ENCODE peak calls at places on chromosome 9, in five cellular contexts. V, N, G, I and P are unnamed samples.

GRCh38 chr9:128713941-128714573 is 9.9 kb downstream of the ZDHHC12 start:
- DNase-seq in I (peak), G (no peak), N (no peak), V (no peak), P (no peak)

GRCh38 chr9:95383198-95383673 is 65.7 kb upstream of the FANCC start:
- DNase-seq in V (peak), I (no peak), G (no peak), N (peak), P (no peak)

GRCh38 chr9:120640380-120640779 is 60.4 kb upstream of the CDK5RAP2 start:
- DNase-seq in V (no peak), I (no peak), G (no peak), N (no peak), P (no peak)

GRCh38 chr9:130181645-130182044 is 9.4 kb downstream of the NCS1 start:
- DNase-seq in N (no peak), V (no peak), G (no peak), I (no peak), P (no peak)

GRCh38 chr9:100082786-100083185 is 16.0 kb downstream of the ERP44 start:
- DNase-seq in N (no peak), I (no peak), G (no peak), V (no peak), P (no peak)

GRCh38 chr9:75451505-75451904 is 363.2 kb downstream of the OSTF1 start:
- DNase-seq in N (no peak), V (no peak), G (peak), I (peak), P (no peak)

GRCh38 chr9:88307136-88307535 is 81.1 kb upstream of the SPIN1 start:
- DNase-seq in I (peak), V (no peak), G (no peak), N (no peak), P (no peak)

GRCh38 chr9:77464591-77465125 is 183.5 kb downstream of the GNA14 start:
- DNase-seq in I (no peak), N (no peak), G (no peak), V (no peak), P (no peak)

GRCh38 chr9:121768416-121769015 is 117.1 kb downstream of the DAB2IP start:
- DNase-seq in N (no peak), I (no peak), V (no peak), G (no peak), P (no peak)

GRCh38 chr9:70257991-70258691 is 637 bp upstream of the SMC5 start:
- DNase-seq in I (no peak), G (no peak), N (peak), V (no peak), P (peak)

GRCh38 chr9:114621975-114622609 is 11.0 kb downstream of the TMEM268 start:
- DNase-seq in N (no peak), I (no peak), V (peak), G (no peak), P (peak)

GRCh38 chr9:113483676-113484257 is 20.2 kb downstream of the RGS3 start:
- DNase-seq in V (no peak), N (no peak), G (peak), I (no peak), P (no peak)

GRCh38 chr9:130432362-130432761 is 12.4 kb upstream of the ASS1 start:
- DNase-seq in V (peak), G (no peak), I (peak), N (no peak), P (no peak)

GRCh38 chr9:114696814-114697544 is 15.0 kb upstream of the TEX48 start:
- DNase-seq in G (no peak), I (no peak), V (no peak), N (no peak), P (no peak)

GRCh38 chr9:6230037-6230778 is 14.6 kb downstream of the IL33 start:
- DNase-seq in G (no peak), V (no peak), I (no peak), N (no peak), P (no peak)

GRCh38 chr9:94991961-94992907 is 265.7 kb downstream of the AOPEP start:
- DNase-seq in V (no peak), I (no peak), G (no peak), N (no peak), P (no peak)

GRCh38 chr9:16828335-16829281 is 41.9 kb downstream of the BNC2 start:
- DNase-seq in G (peak), V (no peak), I (peak), N (no peak), P (peak)

GRCh38 chr9:114096041-114096511 is 3.0 kb downstream of the KIF12 start:
- DNase-seq in N (no peak), G (no peak), I (no peak), V (peak), P (no peak)

GRCh38 chr9:33480094-33480493 is 6.4 kb upstream of the NOL6 start:
- DNase-seq in N (no peak), G (no peak), V (no peak), I (no peak), P (no peak)

GRCh38 chr9:33748633-33749304 is 46.6 kb upstream of the PRSS3 start:
- DNase-seq in G (no peak), I (no peak), N (no peak), V (no peak), P (no peak)

GRCh38 chr9:126617003-126617739 is 3.4 kb downstream of the LMX1B start:
- DNase-seq in V (no peak), I (no peak), G (no peak), N (no peak), P (no peak)

GRCh38 chr9:15505927-15506326 is 4.8 kb downstream of the PSIP1 start:
- DNase-seq in I (no peak), V (no peak), N (no peak), G (no peak), P (no peak)

GRCh38 chr9:112728401-112728800 is 10.5 kb upstream of the INIP start:
- DNase-seq in V (no peak), I (no peak), N (no peak), G (no peak), P (no peak)

GRCh38 chr9:120477534-120478001 is 102.4 kb downstream of the CDK5RAP2 start:
- DNase-seq in N (peak), G (peak), V (peak), I (peak), P (peak)

GRCh38 chr9:87122947-87123685 is 175.8 kb upstream of the GAS1 start:
- DNase-seq in V (no peak), I (no peak), N (no peak), G (no peak), P (no peak)

GRCh38 chr9:134813841-134814240 is 66.8 kb upstream of the FCN2 start:
- DNase-seq in V (no peak), I (no peak), G (no peak), N (no peak), P (no peak)

GRCh38 chr9:134808393-134808792 is 72.2 kb upstream of the FCN2 start:
- DNase-seq in G (no peak), N (no peak), V (no peak), I (no peak), P (no peak)

GRCh38 chr9:134811673-134812668 is 68.6 kb upstream of the FCN2 start:
- DNase-seq in N (no peak), V (no peak), G (no peak), I (no peak), P (no peak)

GRCh38 chr9:134809296-134809695 is 71.3 kb upstream of the FCN2 start:
- DNase-seq in N (no peak), I (no peak), G (no peak), V (no peak), P (no peak)

DNA sequence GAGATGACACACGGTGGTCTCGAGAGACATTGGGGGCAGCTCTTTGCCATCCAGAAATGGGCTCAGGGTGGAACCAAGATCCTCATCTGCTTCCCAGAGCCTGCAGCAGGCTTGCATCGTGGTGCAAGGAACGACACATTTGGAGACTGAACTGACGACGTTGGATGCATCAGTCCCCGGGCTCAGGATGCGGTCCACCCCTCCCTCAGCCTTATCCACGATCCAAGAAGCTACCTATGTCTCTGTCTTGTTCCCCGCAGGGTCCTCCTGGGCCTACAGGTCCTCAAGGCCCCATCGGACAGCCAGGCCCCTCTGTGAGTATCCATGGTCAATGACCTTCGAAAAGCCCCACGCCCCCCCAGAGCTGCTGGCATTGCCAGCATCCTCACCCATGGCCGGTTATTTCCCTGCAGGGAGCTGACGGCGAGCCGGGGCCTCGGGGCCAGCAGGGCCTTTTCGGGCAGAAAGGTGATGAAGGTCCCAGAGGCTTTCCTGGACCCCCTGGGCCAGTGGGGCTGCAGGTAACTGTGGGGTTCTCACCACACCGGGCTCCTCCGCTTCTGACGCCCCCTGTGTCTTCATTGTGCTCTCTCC is 69.4 kb upstream of the FCN2 start:
- DNase-seq in G (no peak), V (no peak), I (no peak), N (no peak), P (no peak)
- H3K27ac ChIP-seq in G (no peak), V (no peak), I (no peak), N (no peak), P (no peak)

DNA sequence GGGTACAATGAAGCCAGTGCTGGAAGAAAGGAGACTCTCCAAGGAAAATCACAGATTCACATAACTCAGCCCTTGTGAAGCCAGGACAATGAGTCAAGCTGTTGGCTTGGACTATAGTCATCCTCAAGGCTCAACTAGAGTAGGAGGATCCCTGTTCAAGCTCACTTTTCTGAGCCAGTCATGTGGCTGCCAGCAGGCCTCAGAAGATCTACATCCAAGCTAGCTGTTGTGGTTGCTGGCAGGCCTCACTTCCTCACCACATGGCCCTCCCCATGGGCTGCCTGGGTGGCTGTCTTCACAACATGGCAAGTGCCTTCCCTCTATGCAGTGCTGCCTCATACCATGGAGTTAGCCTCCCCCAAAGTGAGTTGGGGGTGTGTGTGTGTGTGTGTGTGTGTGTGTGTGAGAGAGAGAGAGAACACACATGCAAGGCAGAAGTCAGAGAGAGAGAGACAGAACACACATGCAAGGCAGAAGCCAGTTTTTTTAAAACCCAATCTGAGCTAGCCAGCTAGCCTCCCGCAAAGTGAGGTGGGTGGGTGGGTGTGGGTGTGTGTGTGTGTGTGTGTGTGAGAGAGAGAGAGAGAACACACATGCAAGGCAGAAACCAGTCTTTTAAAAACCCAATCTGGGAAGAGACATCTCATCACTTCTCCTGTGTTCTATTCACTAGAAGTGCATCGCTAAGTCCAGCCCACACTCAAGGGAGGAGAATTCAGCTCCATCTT is 17.1 kb downstream of the SCAI start:
- DNase-seq in I (peak), N (no peak), G (peak), V (no peak), P (peak)
- TF ChIP-seq POLR2A in I (no peak), N (no peak), G (no peak), V (no peak), P (peak)

DNA sequence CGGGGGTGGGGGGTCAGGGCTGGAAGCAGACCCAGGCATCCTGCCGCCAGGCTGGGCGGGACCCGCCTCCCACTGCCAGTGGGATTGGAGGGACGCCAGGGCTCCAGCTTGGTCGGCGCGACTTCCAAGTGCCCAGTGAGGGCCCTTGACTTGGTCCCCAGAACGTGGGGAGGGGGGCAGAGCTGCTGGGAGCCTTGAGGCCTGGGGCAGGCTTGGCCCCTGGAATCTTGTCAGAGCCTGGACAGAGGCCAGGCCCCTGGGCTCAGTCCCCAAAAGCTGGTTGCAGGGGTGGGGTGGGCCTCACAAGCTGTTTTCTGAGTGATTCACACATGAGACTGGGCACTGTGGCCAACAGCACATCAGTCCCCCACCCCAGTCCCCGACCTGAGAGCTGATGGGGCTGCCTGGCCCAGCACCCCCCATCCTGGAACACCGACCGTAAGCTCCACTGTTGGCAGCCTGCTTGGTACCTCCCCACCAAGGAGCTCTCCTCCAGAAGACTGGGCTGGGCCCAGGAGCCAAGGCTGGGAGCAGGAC is 528 bp downstream of the CLIC3 start:
- DNase-seq in N (no peak), I (no peak), V (no peak), G (no peak), P (peak)
- H3K4me3 ChIP-seq in N (peak), I (peak), V (peak), G (no peak), P (no peak)

DNA sequence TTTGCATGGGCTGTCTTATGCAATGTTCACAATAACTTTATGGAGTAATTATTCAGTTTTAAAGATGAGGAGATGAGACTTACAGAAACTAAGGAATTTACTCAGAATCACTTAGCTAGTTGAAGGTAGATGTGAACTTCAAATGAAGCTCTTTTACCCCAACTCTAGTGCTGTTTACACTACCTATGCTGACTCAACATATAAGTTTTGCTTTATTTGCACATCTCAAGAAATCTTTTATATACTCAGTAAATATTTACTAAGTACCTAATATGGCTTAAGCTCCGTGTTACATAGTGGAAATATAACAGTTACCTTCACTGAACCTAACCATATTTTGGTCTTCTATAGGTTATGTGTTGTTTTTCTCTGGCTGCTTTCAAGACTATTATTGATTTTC is 293.2 kb downstream of the ANXA1 start:
- DNase-seq in G (no peak), I (no peak), N (no peak), V (no peak), P (no peak)
- H3K27ac ChIP-seq in G (no peak), I (peak), N (no peak), V (no peak), P (no peak)

GRCh38 chr9:69120380-69121154 is 53.5 kb upstream of the TJP2 start:
- DNase-seq in I (peak), G (no peak), N (peak), V (peak), P (no peak)
- TF ChIP-seq POLR2A in I (no peak), G (no peak), N (no peak), V (no peak), P (no peak)